ENCODE peak calls at places on chromosomes 4 and X, in six cellular contexts. X is ascending aorta, G is psoas muscle, M is fibroblast of pulmonary artery, P is HFFc6, A is sigmoid colon. D is an unnamed sample.

GRCh38 chrX:39874202-39874816 is 223.4 kb downstream of the BCOR start:
- DNase-seq in M (no peak), P (peak), G (no peak), A (no peak), X (no peak), D (no peak)

GRCh38 chr4:78779280-78779679 is 3.1 kb downstream of the BMP2K start:
- DNase-seq in G (no peak), P (peak), M (no peak), A (no peak), X (no peak), D (no peak)

GRCh38 chr4:182642831-182643230 is 274.4 kb downstream of the DCTD start:
- DNase-seq in A (no peak), M (peak), P (peak), X (no peak), G (no peak), D (no peak)

GRCh38 chr4:21181716-21182115 is 481.5 kb downstream of the PACRGL start:
- DNase-seq in G (no peak), M (no peak), P (no peak), A (no peak), X (no peak), D (no peak)

GRCh38 chrX:20038966-20039365 is 48.1 kb upstream of the BCLAF3 start:
- DNase-seq in M (no peak), X (no peak), A (no peak), G (no peak), P (no peak), D (no peak)

GRCh38 chr4:108978066-108978465 is 215.2 kb upstream of the ETNPPL start:
- DNase-seq in A (no peak), X (no peak), G (no peak), M (no peak), P (no peak), D (no peak)

GRCh38 chrX:27842867-27843266 is 35.1 kb downstream of the MAGEB10 start:
- DNase-seq in G (no peak), M (no peak), P (no peak), A (no peak), X (no peak), D (no peak)

GRCh38 chr4:171896426-171896825 is 83.2 kb downstream of the GALNTL6 start:
- DNase-seq in M (no peak), G (no peak), X (no peak), P (no peak), A (no peak), D (no peak)

GRCh38 chr4:5381981-5382441 is 326.3 kb downstream of the EVC2 start:
- DNase-seq in A (no peak), X (no peak), P (peak), G (no peak), M (peak), D (no peak)

GRCh38 chr4:3814026-3814570 is 47.9 kb downstream of the ADRA2C start:
- DNase-seq in M (no peak), G (no peak), A (no peak), X (no peak), P (no peak), D (no peak)

DNA sequence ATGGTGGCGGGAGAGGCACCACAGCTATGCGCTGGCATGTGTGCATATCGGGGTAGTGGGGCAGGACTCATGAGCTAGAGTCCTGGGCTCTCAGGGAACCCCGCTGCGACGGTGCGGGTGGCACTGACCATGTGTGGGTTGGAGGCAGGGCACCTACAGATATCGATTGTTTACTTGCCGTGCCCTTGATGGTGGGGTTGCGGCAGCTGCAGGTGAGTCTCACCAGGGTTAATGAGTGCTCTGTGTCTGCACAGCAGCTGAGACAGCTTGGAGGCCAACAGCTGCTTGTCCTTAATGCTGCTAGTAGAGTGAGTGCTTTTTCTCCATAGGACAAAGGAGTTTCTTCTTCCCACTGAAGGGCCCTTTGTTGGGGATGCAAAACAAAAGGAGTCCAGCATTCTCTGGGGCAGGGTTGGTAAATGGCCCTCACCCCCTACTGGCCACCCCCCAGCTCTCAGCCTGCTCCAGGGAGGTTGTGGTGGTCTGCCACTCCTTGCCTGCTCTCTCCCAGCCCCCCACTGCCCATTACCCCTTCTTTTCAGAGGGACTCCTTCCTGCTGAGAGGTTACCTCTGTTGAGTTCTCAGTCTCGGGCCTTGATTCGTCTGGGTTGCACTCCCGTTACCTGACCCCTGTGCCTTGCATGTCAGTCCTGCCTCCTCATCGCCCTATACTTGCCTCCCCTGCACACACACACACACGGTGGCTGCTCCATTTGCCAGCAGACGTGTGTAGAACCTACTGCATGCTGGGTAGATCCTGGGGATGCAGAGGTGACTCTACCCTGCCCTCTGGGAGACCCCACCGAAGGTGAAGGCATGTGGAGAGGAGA is 52.8 kb downstream of the TBC1D14 start:
- DNase-seq in A (no peak), X (no peak), M (no peak), P (no peak), G (no peak), D (no peak)
- TF ChIP-seq CTCF in A (no peak), X (no peak), M (no peak), P (no peak), G (no peak), D (no peak)

GRCh38 chr4:19227701-19228100 is 1024.0 kb upstream of the SLIT2 start:
- DNase-seq in M (no peak), P (peak), G (no peak), X (no peak), A (no peak), D (no peak)

DNA sequence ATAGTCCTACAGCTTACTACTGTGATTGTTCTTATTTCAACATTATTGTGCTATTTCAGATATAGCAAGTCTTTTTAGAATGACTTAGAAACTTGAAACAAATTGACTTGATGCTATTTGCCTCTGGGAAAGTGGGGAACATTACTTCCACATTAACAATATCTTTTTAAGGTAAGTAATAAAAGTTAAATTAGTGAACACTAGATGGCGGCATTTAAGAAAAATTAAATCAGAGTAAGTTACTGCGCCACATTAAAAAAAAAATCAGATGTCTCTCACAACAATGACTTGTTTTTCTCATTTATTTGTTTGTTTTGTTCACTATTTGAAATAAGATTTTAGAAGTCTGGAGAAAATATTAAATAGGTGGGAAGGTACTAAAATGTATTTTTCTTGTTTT is 1026.9 kb upstream of the SLIT2 start:
- DNase-seq in P (peak), X (no peak), A (no peak), M (peak), G (no peak), D (no peak)
- TF ChIP-seq CTCF in P (peak), X (no peak), A (no peak), M (peak), G (peak), D (peak)

DNA sequence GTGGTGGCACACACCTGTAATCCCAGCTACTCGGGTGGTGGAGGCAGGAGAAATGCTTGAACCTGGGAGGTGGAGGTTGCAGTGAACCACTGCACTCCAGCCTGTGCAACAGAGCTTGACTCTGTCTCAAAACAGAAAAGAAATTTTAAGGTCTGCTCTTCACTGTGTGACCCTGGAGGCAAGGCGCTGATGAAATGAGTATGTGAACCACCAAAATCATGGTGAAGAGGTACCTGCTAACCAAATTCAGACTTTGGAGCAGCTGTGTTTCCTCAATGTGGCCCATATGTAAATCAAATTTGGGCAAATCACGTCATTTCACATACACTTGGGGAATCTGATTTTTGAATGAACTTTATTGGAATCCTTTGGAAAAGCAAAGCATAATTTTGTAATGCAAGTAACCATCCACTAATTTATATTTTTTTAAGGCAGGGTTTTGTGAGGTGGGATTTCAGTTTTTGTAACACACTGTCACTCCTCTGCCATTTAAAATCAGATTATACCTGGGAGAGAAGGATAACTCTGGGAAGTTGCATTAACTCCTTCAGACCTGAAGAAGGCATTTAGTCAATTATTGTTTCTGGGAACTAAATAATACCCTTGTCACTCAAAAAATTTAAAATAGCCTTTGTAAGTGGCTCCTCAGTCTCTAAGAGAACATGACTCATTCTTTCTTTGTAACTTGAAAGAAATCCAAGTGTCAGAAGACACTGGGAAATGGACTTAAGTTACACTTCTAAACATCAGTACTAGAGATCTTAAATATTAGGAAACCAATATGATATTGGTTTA is 24.0 kb downstream of the DOCK11 start:
- DNase-seq in M (peak), P (peak), G (no peak), A (no peak), X (no peak), D (no peak)
- TF ChIP-seq CTCF in M (no peak), P (no peak), G (no peak), A (no peak), X (no peak), D (no peak)

GRCh38 chrX:113743069-113743468 is 840.8 kb upstream of the HTR2C start:
- DNase-seq in M (no peak), A (no peak), P (no peak), G (no peak), X (no peak), D (no peak)

GRCh38 chrX:113747274-113747973 is 836.5 kb upstream of the HTR2C start:
- DNase-seq in M (no peak), G (no peak), P (no peak), A (no peak), X (no peak), D (no peak)

DNA sequence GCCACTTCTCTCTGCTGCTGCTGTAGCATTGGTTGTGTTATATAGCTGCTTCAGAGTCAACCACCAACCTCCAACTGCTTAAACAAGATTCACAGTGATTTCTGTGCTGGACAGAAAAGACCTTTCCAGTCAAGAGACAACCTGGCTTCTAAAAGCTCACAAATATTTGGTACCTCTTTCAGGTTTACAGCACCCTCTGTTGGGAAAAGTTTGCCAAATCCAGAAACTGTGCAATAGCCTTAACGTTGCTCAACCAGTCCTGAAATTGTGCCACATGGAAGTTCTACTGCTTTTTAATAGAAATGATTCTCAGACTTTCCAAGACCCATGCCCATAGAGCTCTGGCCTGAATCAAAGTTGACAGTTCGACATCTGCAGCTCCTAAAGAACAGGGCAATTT is 842.1 kb upstream of the HTR2C start:
- DNase-seq in X (no peak), G (no peak), P (no peak), M (peak), A (no peak), D (no peak)
- TF ChIP-seq CTCF in X (no peak), G (no peak), P (no peak), M (peak), A (no peak), D (peak)

GRCh38 chr4:120841580-120841979 is 80.9 kb downstream of the PRDM5 start:
- DNase-seq in A (no peak), P (no peak), X (no peak), M (peak), G (no peak), D (no peak)

GRCh38 chr4:120844528-120844921 is 78.0 kb downstream of the PRDM5 start:
- DNase-seq in M (no peak), X (no peak), G (no peak), P (no peak), A (no peak), D (no peak)

GRCh38 chr4:120847019-120847582 is 75.4 kb downstream of the PRDM5 start:
- DNase-seq in G (no peak), P (no peak), A (no peak), X (no peak), M (no peak), D (no peak)

GRCh38 chr4:120842046-120842445 is 80.5 kb downstream of the PRDM5 start:
- DNase-seq in P (peak), M (peak), X (no peak), A (no peak), G (no peak), D (no peak)

GRCh38 chr4:120843840-120844527 is 78.5 kb downstream of the PRDM5 start:
- DNase-seq in X (no peak), G (no peak), P (no peak), A (no peak), M (no peak), D (no peak)
- TF ChIP-seq CTCF in X (no peak), G (no peak), P (peak), A (no peak), M (no peak), D (peak)

D was measured in progenitor cell of endocrine pancreas.